ENCODE peak calls at places on chromosome 15, in ten cellular contexts. Q, O, R, B, L, S, F, I, H and N are unnamed samples.

GRCh38 chr15:61857169-61857829 is 202.9 kb downstream of the VPS13C start:
- DNase-seq in Q (no peak), O (no peak), R (no peak), B (no peak), L (no peak), S (no peak), F (no peak), I (no peak), H (no peak), N (no peak)

GRCh38 chr15:61659571-61660190 is 400.6 kb downstream of the VPS13C start:
- DNase-seq in Q (no peak), O (no peak), R (no peak), B (no peak), L (peak), S (no peak), F (no peak), I (no peak), H (no peak), N (peak)

GRCh38 chr15:22902578-22902977 is 64.1 kb downstream of the NIPA2 start:
- DNase-seq in Q (no peak), O (no peak), R (no peak), B (no peak), L (no peak), S (no peak), F (no peak), I (no peak), H (no peak), N (no peak)

GRCh38 chr15:73596214-73596613 is 37.0 kb downstream of the NPTN start:
- DNase-seq in Q (no peak), O (no peak), R (no peak), B (no peak), L (no peak), S (no peak), F (no peak), I (no peak), H (no peak), N (peak)

GRCh38 chr15:99485153-99485947 is 80.4 kb upstream of the MEF2A start:
- DNase-seq in Q (no peak), O (no peak), R (no peak), B (no peak), L (no peak), S (peak), F (no peak), I (no peak), H (no peak), N (no peak)

GRCh38 chr15:51224428-51224827 is 114.0 kb downstream of the CYP19A1 start:
- DNase-seq in Q (no peak), O (no peak), R (no peak), B (no peak), L (peak), S (no peak), F (no peak), I (no peak), H (no peak), N (no peak)

GRCh38 chr15:36814708-36815107 is 235.3 kb downstream of the CDIN1 start:
- DNase-seq in Q (no peak), O (no peak), R (no peak), B (no peak), L (no peak), S (no peak), F (no peak), I (no peak), H (no peak), N (no peak)

GRCh38 chr15:81023483-81024264 is 23.0 kb downstream of the TLNRD1 start:
- DNase-seq in Q (peak), O (no peak), R (peak), B (peak), L (peak), S (peak), F (no peak), I (no peak), H (no peak), N (peak)

GRCh38 chr15:66841953-66842681 is 140.1 kb downstream of the SMAD6 start:
- DNase-seq in Q (peak), O (peak), R (no peak), B (no peak), L (peak), S (peak), F (peak), I (peak), H (no peak), N (peak)

GRCh38 chr15:94235041-94235440 is 3.7 kb downstream of the MCTP2 start:
- DNase-seq in Q (no peak), O (no peak), R (no peak), B (no peak), L (no peak), S (no peak), F (no peak), I (no peak), H (no peak), N (no peak)

GRCh38 chr15:68421798-68422402 is 10.1 kb downstream of the ITGA11 start:
- DNase-seq in Q (peak), O (no peak), R (no peak), B (no peak), L (no peak), S (no peak), F (no peak), I (no peak), H (no peak), N (peak)

GRCh38 chr15:28178290-28178689 is 79.2 kb upstream of the OCA2 start:
- DNase-seq in Q (no peak), O (no peak), R (no peak), B (no peak), L (no peak), S (no peak), F (no peak), I (no peak), H (no peak), N (no peak)

GRCh38 chr15:88613074-88613944 is 7.8 kb upstream of the AEN start:
- DNase-seq in Q (no peak), O (no peak), R (no peak), B (no peak), L (peak), S (no peak), F (no peak), I (no peak), H (no peak), N (no peak)

GRCh38 chr15:37045859-37046318 is 54.5 kb downstream of the MEIS2 start:
- DNase-seq in Q (no peak), O (peak), R (no peak), B (no peak), L (no peak), S (peak), F (no peak), I (no peak), H (no peak), N (no peak)

GRCh38 chr15:67468431-67468830 is 52.5 kb upstream of the C15orf61 start:
- DNase-seq in Q (no peak), O (no peak), R (no peak), B (no peak), L (no peak), S (no peak), F (no peak), I (no peak), H (no peak), N (no peak)

GRCh38 chr15:49041406-49041805 is 4.8 kb downstream of the SECISBP2L start:
- DNase-seq in Q (no peak), O (no peak), R (no peak), B (no peak), L (peak), S (no peak), F (no peak), I (no peak), H (no peak), N (no peak)

GRCh38 chr15:100383302-100384107 is 41.7 kb upstream of the ADAMTS17 start:
- DNase-seq in Q (peak), O (peak), R (no peak), B (no peak), L (peak), S (peak), F (no peak), I (peak), H (no peak), N (no peak)

GRCh38 chr15:34436956-34437442 is 609 bp downstream of the GOLGA8A start:
- DNase-seq in Q (no peak), O (peak), R (peak), B (peak), L (peak), S (no peak), F (peak), I (peak), H (peak), N (peak)

GRCh38 chr15:68633181-68634121 is 54.7 kb downstream of the CORO2B start:
- DNase-seq in Q (no peak), O (no peak), R (no peak), B (no peak), L (no peak), S (no peak), F (no peak), I (no peak), H (no peak), N (no peak)

GRCh38 chr15:97736748-97737147 is 223.8 kb upstream of the ARRDC4 start:
- DNase-seq in Q (no peak), O (no peak), R (no peak), B (no peak), L (no peak), S (no peak), F (no peak), I (no peak), H (no peak), N (no peak)

GRCh38 chr15:60370105-60370803 is 27.5 kb downstream of the ANXA2 start:
- DNase-seq in Q (no peak), O (no peak), R (no peak), B (no peak), L (peak), S (no peak), F (no peak), I (no peak), H (no peak), N (no peak)

GRCh38 chr15:80679805-80680175 is 15.3 kb upstream of the ABHD17C start:
- DNase-seq in Q (no peak), O (no peak), R (no peak), B (no peak), L (no peak), S (no peak), F (no peak), I (no peak), H (no peak), N (no peak)

GRCh38 chr15:74723754-74724334 is 1.5 kb downstream of the CYP1A1 start:
- DNase-seq in Q (no peak), O (peak), R (no peak), B (no peak), L (peak), S (peak), F (no peak), I (no peak), H (no peak), N (peak)